ENCODE peak calls at places on chromosomes 16 and 17, in eight cellular contexts. J, K, Q, S, D, L, W and I are unnamed samples.

GRCh38 chr16:86016201-86016965 is 117.4 kb downstream of the IRF8 start:
- DNase-seq in J (peak; percentile 61), K (no peak), Q (peak; percentile 79), S (no peak), D (peak; percentile 71), L (peak; percentile 64), W (peak; percentile 33), I (no peak)

GRCh38 chr16:82699711-82700495 is 73.1 kb downstream of the CDH13 start:
- DNase-seq in J (peak; percentile 39), K (no peak), Q (no peak), S (no peak), D (no peak), L (no peak), W (no peak), I (no peak)

GRCh38 chr17:41710472-41711090 is 1.6 kb upstream of the GAST start:
- DNase-seq in J (peak; percentile 54), K (no peak), Q (no peak), S (no peak), D (no peak), L (no peak), W (peak; percentile 48), I (no peak)

GRCh38 chr17:2138768-2139167 is 83.9 kb downstream of the HIC1 start:
- DNase-seq in J (no peak), K (no peak), Q (no peak), S (no peak), D (no peak), L (no peak), W (peak; percentile 48), I (no peak)

GRCh38 chr16:54140788-54141136 is 145.8 kb downstream of the IRX3 start:
- DNase-seq in J (no peak), K (no peak), Q (no peak), S (no peak), D (no peak), L (no peak), W (no peak), I (no peak)

GRCh38 chr16:57145964-57146647 is 39.7 kb downstream of the PSME3IP1 start:
- DNase-seq in J (peak; percentile 25), K (no peak), Q (no peak), S (no peak), D (no peak), L (no peak), W (no peak), I (no peak)

GRCh38 chr17:75832164-75832651 is 12.0 kb downstream of the UNC13D start:
- DNase-seq in J (peak; percentile 84), K (no peak), Q (no peak), S (no peak), D (no peak), L (no peak), W (no peak), I (no peak)

GRCh38 chr16:2751577-2752034 is 832 bp upstream of the SRRM2 start:
- DNase-seq in J (peak; percentile 69), K (no peak), Q (peak; percentile 82), S (no peak), D (peak; percentile 27), L (no peak), W (no peak), I (no peak)

GRCh38 chr16:27498426-27498825 is 51.3 kb downstream of the GTF3C1 start:
- DNase-seq in J (no peak), K (no peak), Q (no peak), S (no peak), D (no peak), L (no peak), W (no peak), I (no peak)